ENCODE peak calls at places on chromosomes 5 and 9, in five cellular contexts. One of them, this sample, is unnamed.

GRCh38 chr5:35902032-35902681 is 36.3 kb downstream of the CAPSL start:
- DNase-seq in cardiac fibroblast: no peak
- DNase-seq in transverse colon: no peak
- DNase-seq in stomach: no peak
- DNase-seq in Peyer's patch: no peak
- DNase-seq in this sample: no peak

GRCh38 chr9:120715331-120715924 is 1.2 kb upstream of the MEGF9 start:
- DNase-seq in Peyer's patch: peak; percentile 53
- DNase-seq in cardiac fibroblast: peak; percentile 74
- DNase-seq in transverse colon: peak; percentile 23
- DNase-seq in stomach: no peak
- DNase-seq in this sample: peak; percentile 57

GRCh38 chr5:32490972-32491557 is 46.5 kb upstream of the ZFR start:
- DNase-seq in Peyer's patch: no peak
- DNase-seq in stomach: no peak
- DNase-seq in cardiac fibroblast: no peak
- DNase-seq in transverse colon: no peak
- DNase-seq in this sample: no peak

GRCh38 chr5:175872287-175873089 is 1.1 kb downstream of the CPLX2 start:
- DNase-seq in Peyer's patch: no peak
- DNase-seq in cardiac fibroblast: no peak
- DNase-seq in stomach: no peak
- DNase-seq in transverse colon: no peak
- DNase-seq in this sample: no peak

GRCh38 chr9:95515272-95516113 is 1.3 kb downstream of the PTCH1 start:
- DNase-seq in stomach: no peak
- DNase-seq in cardiac fibroblast: no peak
- DNase-seq in transverse colon: peak; percentile 37
- DNase-seq in Peyer's patch: no peak
- DNase-seq in this sample: no peak

GRCh38 chr5:4518924-4519660 is 621.0 kb upstream of the ADAMTS16 start:
- DNase-seq in transverse colon: no peak
- DNase-seq in stomach: no peak
- DNase-seq in Peyer's patch: no peak
- DNase-seq in cardiac fibroblast: no peak
- DNase-seq in this sample: no peak

GRCh38 chr5:76406014-76406413 is 2.9 kb downstream of the IQGAP2 start:
- DNase-seq in stomach: no peak
- DNase-seq in Peyer's patch: no peak
- DNase-seq in cardiac fibroblast: no peak
- DNase-seq in transverse colon: no peak
- DNase-seq in this sample: no peak

GRCh38 chr9:33466565-33467495 is 6.9 kb downstream of the NOL6 start:
- DNase-seq in cardiac fibroblast: peak; percentile 51
- DNase-seq in stomach: peak; percentile 83
- DNase-seq in transverse colon: peak; percentile 78
- DNase-seq in Peyer's patch: peak; percentile 87
- DNase-seq in this sample: peak; percentile 3

GRCh38 chr9:33734911-33735310 is 60.5 kb upstream of the PRSS3 start:
- DNase-seq in Peyer's patch: peak; percentile 68
- DNase-seq in cardiac fibroblast: no peak
- DNase-seq in transverse colon: peak; percentile 37
- DNase-seq in stomach: no peak
- DNase-seq in this sample: no peak

GRCh38 chr5:7745882-7746735 is 104.8 kb downstream of the CFAP90 start:
- DNase-seq in stomach: peak; percentile 76
- DNase-seq in Peyer's patch: peak; percentile 57
- DNase-seq in transverse colon: peak; percentile 65
- DNase-seq in cardiac fibroblast: peak; percentile 77
- DNase-seq in this sample: peak; percentile 68

GRCh38 chr5:67160985-67161384 is 35.6 kb downstream of the CD180 start:
- DNase-seq in stomach: no peak
- DNase-seq in transverse colon: no peak
- DNase-seq in cardiac fibroblast: peak; percentile 74
- DNase-seq in Peyer's patch: no peak
- DNase-seq in this sample: peak; percentile 4

GRCh38 chr9:112439825-112440224 is 46.8 kb upstream of the KIAA1958 start:
- DNase-seq in cardiac fibroblast: no peak
- DNase-seq in transverse colon: no peak
- DNase-seq in Peyer's patch: no peak
- DNase-seq in stomach: no peak
- DNase-seq in this sample: no peak

GRCh38 chr5:71740015-71740753 is 21.1 kb downstream of the CARTPT start:
- DNase-seq in stomach: no peak
- DNase-seq in transverse colon: no peak
- DNase-seq in cardiac fibroblast: no peak
- DNase-seq in Peyer's patch: no peak
- DNase-seq in this sample: no peak

GRCh38 chr9:130479587-130479986 is 34.8 kb downstream of the ASS1 start:
- DNase-seq in stomach: no peak
- DNase-seq in cardiac fibroblast: no peak
- DNase-seq in Peyer's patch: no peak
- DNase-seq in transverse colon: no peak
- DNase-seq in this sample: no peak

GRCh38 chr9:130478152-130478551 is 33.4 kb downstream of the ASS1 start:
- DNase-seq in Peyer's patch: no peak
- DNase-seq in transverse colon: no peak
- DNase-seq in stomach: no peak
- DNase-seq in cardiac fibroblast: no peak
- DNase-seq in this sample: no peak

GRCh38 chr9:130478731-130479575 is 34.2 kb downstream of the ASS1 start:
- DNase-seq in cardiac fibroblast: no peak
- DNase-seq in stomach: no peak
- DNase-seq in transverse colon: no peak
- DNase-seq in Peyer's patch: no peak
- DNase-seq in this sample: no peak

GRCh38 chr9:130482463-130482862 is 37.7 kb downstream of the ASS1 start:
- DNase-seq in transverse colon: no peak
- DNase-seq in cardiac fibroblast: no peak
- DNase-seq in Peyer's patch: no peak
- DNase-seq in stomach: no peak
- DNase-seq in this sample: no peak

DNA sequence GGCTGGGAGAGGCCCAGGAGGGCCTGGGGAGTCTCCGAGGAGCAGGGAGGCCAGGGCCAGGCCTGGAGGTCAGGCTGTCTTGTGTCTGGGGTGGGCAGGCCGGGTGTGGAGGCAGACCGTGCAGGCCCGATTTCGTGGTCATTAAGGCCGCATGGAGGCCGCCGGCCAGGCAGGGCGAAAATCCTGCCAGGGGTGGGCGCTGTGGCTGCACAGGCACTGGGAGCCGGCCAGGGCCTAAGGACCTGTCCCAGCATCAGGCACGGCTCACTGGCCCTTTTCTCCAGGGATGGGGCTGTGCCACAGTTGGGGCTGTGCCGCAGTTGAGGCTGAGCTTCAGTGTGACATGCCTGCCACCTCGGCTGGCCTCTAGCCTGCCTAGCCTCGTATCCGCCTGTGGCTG is 35.9 kb downstream of the ASS1 start:
- DNase-seq in Peyer's patch: no peak
- DNase-seq in stomach: no peak
- DNase-seq in cardiac fibroblast: no peak
- DNase-seq in transverse colon: no peak
- DNase-seq in this sample: no peak
- TF ChIP-seq CTCF in Peyer's patch: no peak
- TF ChIP-seq CTCF in stomach: no peak
- TF ChIP-seq CTCF in cardiac fibroblast: peak; percentile 3
- TF ChIP-seq CTCF in transverse colon: no peak
- TF ChIP-seq CTCF in this sample: peak; percentile 36

GRCh38 chr9:110192531-110193326 is 15.2 kb downstream of the C9orf152 start:
- DNase-seq in cardiac fibroblast: peak; percentile 84
- DNase-seq in Peyer's patch: no peak
- DNase-seq in stomach: no peak
- DNase-seq in transverse colon: no peak
- DNase-seq in this sample: peak; percentile 23
- H3K4me3 ChIP-seq in cardiac fibroblast: no peak overlapping the region
- H3K4me3 ChIP-seq in Peyer's patch: no peak overlapping the region
- H3K4me3 ChIP-seq in stomach: no peak overlapping the region
- H3K4me3 ChIP-seq in transverse colon: no peak overlapping the region
- H3K4me3 ChIP-seq in this sample: no peak overlapping the region

DNA sequence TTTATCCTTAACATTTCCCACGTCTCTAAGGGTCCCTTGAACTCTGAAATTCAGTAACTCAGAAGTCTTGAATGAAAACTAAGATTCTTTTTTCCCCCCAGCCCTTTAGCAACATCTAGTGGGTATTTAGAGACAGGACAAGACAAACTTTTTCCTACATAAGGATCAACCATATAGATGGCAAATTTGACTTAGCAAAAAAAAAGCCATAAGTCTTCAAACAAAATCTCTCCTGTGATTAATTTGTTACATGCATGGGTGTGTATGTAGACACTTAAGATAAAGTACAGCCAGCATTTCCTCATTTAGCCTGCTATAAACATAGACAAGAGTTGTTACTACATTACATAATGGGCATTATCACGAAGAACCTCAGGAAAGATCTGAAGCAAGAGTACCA is 29.1 kb upstream of the ANKRD31 start:
- DNase-seq in stomach: no peak
- DNase-seq in Peyer's patch: no peak
- DNase-seq in cardiac fibroblast: peak; percentile 50
- DNase-seq in transverse colon: no peak
- DNase-seq in this sample: peak; percentile 27
- TF ChIP-seq CTCF in stomach: no peak
- TF ChIP-seq CTCF in Peyer's patch: peak; percentile 71
- TF ChIP-seq CTCF in cardiac fibroblast: peak; percentile 55
- TF ChIP-seq CTCF in transverse colon: peak; percentile 46
- TF ChIP-seq CTCF in this sample: peak; percentile 52

DNA sequence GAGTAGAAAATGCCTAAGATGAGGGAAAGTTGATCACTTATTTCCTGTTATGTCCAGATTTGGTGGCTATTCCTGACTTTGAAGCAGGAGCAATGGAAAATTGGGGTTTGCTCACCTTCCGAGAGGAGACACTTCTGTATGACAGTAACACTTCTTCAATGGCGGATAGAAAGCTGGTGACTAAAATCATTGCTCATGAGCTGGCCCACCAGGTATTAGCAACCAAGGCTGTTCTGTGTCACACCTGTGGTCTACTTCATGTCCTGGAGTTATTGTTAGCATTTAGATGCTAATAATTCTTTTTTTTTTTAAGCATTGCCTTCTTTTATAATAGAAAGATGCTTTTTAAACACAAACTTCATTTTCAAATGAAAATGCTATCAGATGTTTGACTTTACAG is 57.9 kb downstream of the LNPEP start:
- DNase-seq in stomach: no peak
- DNase-seq in transverse colon: no peak
- DNase-seq in Peyer's patch: no peak
- DNase-seq in cardiac fibroblast: no peak
- DNase-seq in this sample: no peak
- H3K4me3 ChIP-seq in stomach: no peak overlapping the region
- H3K4me3 ChIP-seq in transverse colon: no peak overlapping the region
- H3K4me3 ChIP-seq in Peyer's patch: no peak overlapping the region
- H3K4me3 ChIP-seq in cardiac fibroblast: no peak overlapping the region
- H3K4me3 ChIP-seq in this sample: no peak overlapping the region

DNA sequence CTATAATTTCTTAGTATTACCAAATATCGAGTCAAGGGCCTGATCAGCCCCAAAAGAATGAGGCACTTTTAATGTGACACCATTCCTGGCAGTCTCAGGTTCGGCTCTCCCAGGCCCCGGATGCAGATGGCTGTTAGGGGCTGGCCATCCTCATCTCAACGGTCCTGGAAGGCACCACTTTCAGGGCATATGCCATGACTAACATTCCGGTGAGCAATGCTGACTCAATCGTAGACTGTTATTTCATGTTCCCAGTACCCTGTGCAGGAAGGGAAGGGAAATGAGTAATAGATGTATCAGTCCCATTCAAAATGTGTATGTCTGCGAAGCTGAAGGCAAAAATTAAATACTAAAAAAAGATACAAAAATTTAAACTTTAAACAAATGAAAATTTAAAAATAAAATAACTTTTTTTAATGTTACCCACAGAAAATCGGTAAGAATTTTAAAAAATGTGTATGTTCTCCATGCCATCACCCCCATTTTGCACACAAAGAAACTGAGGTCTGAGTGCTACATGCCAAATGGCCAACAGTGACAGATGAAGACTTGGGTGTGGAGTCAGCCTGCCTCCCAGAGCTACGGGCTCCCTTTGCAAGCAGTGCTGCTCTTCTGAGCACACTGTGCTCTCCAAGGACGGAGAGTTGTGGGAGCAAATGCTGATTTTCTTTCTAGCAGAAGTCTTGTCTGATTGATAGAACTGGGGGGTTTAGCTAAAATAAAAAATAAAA is 79.0 kb downstream of the GLDC start:
- DNase-seq in transverse colon: no peak
- DNase-seq in stomach: no peak
- DNase-seq in cardiac fibroblast: peak; percentile 94
- DNase-seq in Peyer's patch: no peak
- DNase-seq in this sample: peak; percentile 81
- TF ChIP-seq CTCF in transverse colon: no peak
- TF ChIP-seq CTCF in stomach: no peak
- TF ChIP-seq CTCF in cardiac fibroblast: no peak
- TF ChIP-seq CTCF in Peyer's patch: no peak
- TF ChIP-seq CTCF in this sample: no peak

GRCh38 chr9:127874301-127875216 is 2.9 kb downstream of the AK1 start:
- DNase-seq in Peyer's patch: no peak
- DNase-seq in transverse colon: no peak
- DNase-seq in cardiac fibroblast: no peak
- DNase-seq in stomach: no peak
- DNase-seq in this sample: no peak
- H3K4me3 ChIP-seq in Peyer's patch: no peak overlapping the region
- H3K4me3 ChIP-seq in transverse colon: no peak overlapping the region
- H3K4me3 ChIP-seq in cardiac fibroblast: no peak overlapping the region
- H3K4me3 ChIP-seq in stomach: no peak overlapping the region
- H3K4me3 ChIP-seq in this sample: no peak overlapping the region

DNA sequence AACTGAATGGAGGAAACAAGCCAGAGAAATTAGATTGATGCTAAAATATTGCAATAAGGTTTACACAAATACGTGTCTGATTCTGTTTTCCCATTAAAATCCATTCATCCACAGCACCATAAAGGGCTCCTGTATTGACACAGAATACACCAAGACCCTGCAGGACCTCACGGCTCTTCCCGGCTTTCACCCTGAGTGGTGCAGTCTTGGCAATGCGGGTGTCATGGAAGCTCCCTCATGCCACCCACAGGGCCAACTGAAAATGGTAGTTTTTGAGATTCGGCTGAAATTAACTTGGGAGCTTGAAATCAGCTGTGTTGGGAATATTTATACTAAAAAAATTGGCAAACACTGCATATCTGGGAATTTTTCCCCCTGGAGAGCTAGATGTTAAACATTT is 17.3 kb upstream of the EXOC3 start:
- DNase-seq in stomach: no peak
- DNase-seq in transverse colon: no peak
- DNase-seq in cardiac fibroblast: peak; percentile 40
- DNase-seq in Peyer's patch: no peak
- DNase-seq in this sample: no peak
- TF ChIP-seq CTCF in stomach: no peak
- TF ChIP-seq CTCF in transverse colon: no peak
- TF ChIP-seq CTCF in cardiac fibroblast: no peak
- TF ChIP-seq CTCF in Peyer's patch: peak; percentile 11
- TF ChIP-seq CTCF in this sample: peak; percentile 23

GRCh38 chr5:150662731-150663516 is 1.9 kb downstream of the MYOZ3 start:
- DNase-seq in Peyer's patch: no peak
- DNase-seq in transverse colon: no peak
- DNase-seq in stomach: no peak
- DNase-seq in cardiac fibroblast: no peak
- DNase-seq in this sample: no peak
- H3K4me3 ChIP-seq in Peyer's patch: no peak overlapping the region
- H3K4me3 ChIP-seq in transverse colon: no peak overlapping the region
- H3K4me3 ChIP-seq in stomach: no peak overlapping the region
- H3K4me3 ChIP-seq in cardiac fibroblast: no peak overlapping the region
- H3K4me3 ChIP-seq in this sample: no peak overlapping the region